ENCODE peak calls at places on chromosomes 2 and 18, in nine cellular contexts. M, R, D, C, B, Y, J, L and U are unnamed samples. For H3K4me1 and H3K36me3, the result is how much of the 10 kb centered on the place peaks cover.

GRCh38 chr2:29108225-29108624 is 7.0 kb upstream of the CLIP4 start:
- DNase-seq in M (no peak), R (peak), D (peak), C (no peak), B (no peak), Y (no peak), J (no peak), L (no peak), U (peak)

GRCh38 chr18:62937065-62937464 is 221.7 kb downstream of the PHLPP1 start:
- DNase-seq in M (no peak), R (peak), D (peak), C (no peak), B (no peak), Y (no peak), J (no peak), L (no peak), U (no peak)

GRCh38 chr2:186972281-186972970 is 123.5 kb upstream of the ZSWIM2 start:
- DNase-seq in M (no peak), R (no peak), D (no peak), C (no peak), B (no peak), Y (no peak), J (no peak), L (no peak), U (no peak)

GRCh38 chr2:199814084-199814844 is 36.7 kb downstream of the FTCDNL1 start:
- DNase-seq in M (no peak), R (no peak), D (no peak), C (no peak), B (no peak), Y (no peak), J (no peak), L (no peak), U (no peak)

GRCh38 chr2:152348388-152348787 is 13.4 kb downstream of the FMNL2 start:
- DNase-seq in M (no peak), R (peak), D (peak), C (no peak), B (no peak), Y (no peak), J (no peak), L (no peak), U (no peak)

GRCh38 chr18:77765468-77765867 is 515.8 kb downstream of the GALR1 start:
- DNase-seq in M (no peak), R (peak), D (no peak), C (peak), B (peak), Y (peak), J (peak), L (no peak), U (peak)

GRCh38 chr2:222698276-222698675 is 26.8 kb downstream of the MOGAT1 start:
- DNase-seq in M (no peak), R (no peak), D (no peak), C (no peak), B (no peak), Y (no peak), J (no peak), L (no peak), U (no peak)

GRCh38 chr2:75788925-75789324 is 78.2 kb upstream of the GCFC2 start:
- DNase-seq in M (no peak), R (no peak), D (no peak), C (no peak), B (no peak), Y (no peak), J (no peak), L (no peak), U (no peak)

GRCh38 chr2:45315881-45316280 is 295.2 kb downstream of the SRBD1 start:
- DNase-seq in M (no peak), R (peak), D (peak), C (no peak), B (peak), Y (no peak), J (no peak), L (no peak), U (no peak)

GRCh38 chr18:49178736-49179135 is 228.0 kb upstream of the SMAD7 start:
- DNase-seq in M (no peak), R (peak), D (peak), C (peak), B (peak), Y (peak), J (peak), L (no peak), U (no peak)

GRCh38 chr18:26470011-26470637 is 78.2 kb downstream of the KCTD1 start:
- DNase-seq in M (no peak), R (no peak), D (peak), C (no peak), B (no peak), Y (no peak), J (peak), L (no peak), U (no peak)

GRCh38 chr2:105804266-105804665 is 59.6 kb downstream of the NCK2 start:
- DNase-seq in M (no peak), R (no peak), D (no peak), C (no peak), B (no peak), Y (no peak), J (no peak), L (no peak), U (no peak)

GRCh38 chr18:12976305-12976704 is 14.9 kb upstream of the CEP192 start:
- DNase-seq in M (no peak), R (no peak), D (no peak), C (no peak), B (no peak), Y (no peak), J (no peak), L (no peak), U (no peak)

GRCh38 chr2:152243723-152244122 is 68.2 kb upstream of the STAM2 start:
- DNase-seq in M (no peak), R (no peak), D (no peak), C (no peak), B (no peak), Y (no peak), J (peak), L (no peak), U (no peak)

GRCh38 chr2:7071916-7072556 is 154.8 kb downstream of the RNF144A start:
- DNase-seq in M (no peak), R (no peak), D (no peak), C (no peak), B (no peak), Y (no peak), J (no peak), L (no peak), U (no peak)

GRCh38 chr2:108412995-108413726 is 35.4 kb downstream of the SULT1C4 start:
- DNase-seq in M (no peak), R (peak), D (peak), C (peak), B (no peak), Y (no peak), J (no peak), L (no peak), U (no peak)

GRCh38 chr2:204272089-204272488 is 273.2 kb upstream of the PARD3B start:
- DNase-seq in M (no peak), R (no peak), D (no peak), C (no peak), B (no peak), Y (peak), J (peak), L (no peak), U (no peak)

GRCh38 chr2:178761759-178762371 is 45.4 kb downstream of the TTN start:
- DNase-seq in M (no peak), R (peak), D (peak), C (peak), B (no peak), Y (peak), J (peak), L (no peak), U (peak)

GRCh38 chr18:57150828-57151227 is 3.9 kb downstream of the BOD1L2 start:
- DNase-seq in M (no peak), R (no peak), D (no peak), C (peak), B (no peak), Y (peak), J (peak), L (no peak), U (no peak)

GRCh38 chr2:44840186-44840850 is 101.2 kb upstream of the SIX3 start:
- DNase-seq in M (no peak), R (no peak), D (no peak), C (no peak), B (no peak), Y (no peak), J (no peak), L (no peak), U (no peak)

GRCh38 chr2:2107140-2107539 is 223.9 kb downstream of the MYT1L start:
- DNase-seq in M (no peak), R (peak), D (no peak), C (peak), B (no peak), Y (no peak), J (no peak), L (no peak), U (no peak)

GRCh38 chr2:241413929-241414580 is 58.0 kb downstream of the FARP2 start:
- DNase-seq in M (no peak), R (peak), D (peak), C (no peak), B (no peak), Y (no peak), J (no peak), L (no peak), U (no peak)

GRCh38 chr2:30264236-30264635 is 32.9 kb downstream of the LBH start:
- DNase-seq in M (no peak), R (no peak), D (no peak), C (no peak), B (no peak), Y (no peak), J (no peak), L (no peak), U (no peak)

GRCh38 chr2:130374587-130375290 is 18.9 kb downstream of the PTPN18 start:
- DNase-seq in M (no peak), R (peak), D (peak), C (no peak), B (no peak), Y (peak), J (no peak), L (no peak), U (no peak)

GRCh38 chr2:130375291-130376266 is 19.7 kb downstream of the PTPN18 start:
- DNase-seq in M (no peak), R (no peak), D (no peak), C (no peak), B (no peak), Y (no peak), J (no peak), L (no peak), U (no peak)

GRCh38 chr2:130377491-130377890 is 21.6 kb downstream of the PTPN18 start:
- DNase-seq in M (no peak), R (no peak), D (no peak), C (no peak), B (no peak), Y (no peak), J (no peak), L (no peak), U (no peak)

GRCh38 chr2:130378206-130378897 is 22.5 kb downstream of the PTPN18 start:
- DNase-seq in M (no peak), R (no peak), D (no peak), C (no peak), B (no peak), Y (no peak), J (no peak), L (no peak), U (no peak)

DNA sequence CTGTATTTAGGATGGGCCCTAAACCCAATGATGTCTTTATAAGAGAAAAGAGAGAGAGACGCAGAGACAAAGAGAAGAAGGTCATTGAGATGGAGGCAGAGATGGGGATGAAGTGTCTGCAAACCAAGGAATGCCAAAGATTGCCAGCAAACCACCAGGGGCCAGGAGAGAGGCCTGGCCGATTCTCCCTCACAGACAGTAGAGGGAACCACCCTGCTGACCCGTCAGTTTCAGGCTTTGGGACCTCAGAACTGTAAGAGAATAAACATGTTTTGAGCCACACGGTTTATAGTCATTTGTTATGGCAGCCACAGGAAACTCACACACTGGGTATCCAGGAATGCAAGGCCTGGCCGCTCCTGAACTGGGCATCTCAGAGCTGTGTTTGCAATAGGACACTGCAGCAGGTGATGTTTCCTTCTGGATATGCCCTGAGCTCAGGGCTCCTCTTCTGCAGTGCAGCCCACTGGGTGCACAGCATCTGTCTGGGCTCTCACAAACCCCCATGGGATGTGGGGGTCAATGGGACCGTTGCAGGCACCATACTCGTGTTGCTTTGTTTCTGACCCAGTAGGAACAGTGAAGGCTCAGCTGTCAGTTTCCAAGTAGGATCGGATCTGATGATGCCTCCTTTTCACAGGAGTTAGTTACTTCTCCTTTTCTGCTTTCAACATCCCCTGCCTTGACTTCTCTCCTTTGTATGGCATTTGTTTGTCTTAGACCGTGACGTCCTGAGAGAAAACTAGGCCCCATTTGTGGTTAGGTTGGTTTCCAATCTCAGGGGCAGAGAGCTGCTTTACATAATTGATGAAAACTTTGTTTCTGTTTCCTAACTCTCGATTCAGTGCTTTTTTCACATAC is 20.8 kb downstream of the PTPN18 start:
- DNase-seq in M (no peak), R (peak), D (no peak), C (no peak), B (no peak), Y (peak), J (no peak), L (no peak), U (no peak)
- H3K4me1 ChIP-seq in M (under half), R (under half), D (under half), C (under half), B (under half), Y (under half), J (under half), L (under half), U (under half)

GRCh38 chr2:201152999-201153398 is 29.9 kb upstream of the CASP10 start:
- DNase-seq in M (no peak), R (no peak), D (no peak), C (no peak), B (no peak), Y (no peak), J (no peak), L (no peak), U (no peak)
- H3K36me3 ChIP-seq in M (under half), R (under half), D (under half), C (under half), B (under half), Y (under half), J (under half), L (under half), U (under half)

DNA sequence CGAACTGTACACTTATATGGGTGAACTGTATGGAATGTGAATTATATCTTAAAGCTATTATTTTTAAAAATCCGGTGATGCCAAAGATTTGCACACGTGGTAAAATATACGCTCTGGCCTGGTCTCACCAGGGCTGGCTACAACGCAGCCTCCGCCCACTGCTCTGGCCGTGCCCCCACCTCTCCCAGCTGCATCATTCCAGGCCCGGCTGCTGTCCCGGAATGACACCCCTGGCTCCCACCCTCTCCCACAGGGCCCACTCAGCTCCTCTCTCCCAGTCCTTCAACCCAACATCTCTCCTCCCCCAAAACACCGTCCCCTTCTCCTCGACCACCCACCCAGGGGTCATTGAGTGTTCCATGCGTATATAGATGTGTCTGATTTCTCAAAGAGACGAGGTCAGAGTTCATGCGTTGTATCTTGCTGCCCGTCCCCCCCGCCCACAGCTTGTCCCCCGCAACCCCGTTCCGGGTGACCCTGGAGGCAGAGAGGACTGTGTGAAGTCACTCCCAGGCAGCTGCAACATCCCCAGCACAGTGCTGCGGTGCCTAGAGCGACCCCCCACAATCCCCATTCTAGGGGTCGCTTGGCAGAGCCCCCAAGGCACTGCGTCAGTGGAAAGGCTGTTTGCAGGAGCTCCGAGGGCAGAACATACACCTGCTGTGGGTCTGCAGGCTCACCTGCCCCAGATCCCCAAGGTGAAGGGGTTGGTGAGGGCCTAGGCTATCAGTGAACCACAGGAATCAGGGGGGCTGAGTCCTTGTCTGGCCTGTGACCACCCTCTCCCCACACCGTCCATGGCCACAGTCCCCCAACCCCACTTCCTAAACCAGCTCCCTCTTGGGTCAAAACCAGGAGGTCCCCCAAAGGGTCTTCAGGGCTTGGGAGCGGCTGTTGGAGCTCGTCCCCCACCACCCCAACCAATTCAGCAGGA is 13.3 kb downstream of the DNMT3A start:
- DNase-seq in M (no peak), R (no peak), D (no peak), C (no peak), B (no peak), Y (no peak), J (no peak), L (no peak), U (no peak)
- H3K4me1 ChIP-seq in M (under half), R (under half), D (under half), C (under half), B (under half), Y (under half), J (under half), L (under half), U (under half)

DNA sequence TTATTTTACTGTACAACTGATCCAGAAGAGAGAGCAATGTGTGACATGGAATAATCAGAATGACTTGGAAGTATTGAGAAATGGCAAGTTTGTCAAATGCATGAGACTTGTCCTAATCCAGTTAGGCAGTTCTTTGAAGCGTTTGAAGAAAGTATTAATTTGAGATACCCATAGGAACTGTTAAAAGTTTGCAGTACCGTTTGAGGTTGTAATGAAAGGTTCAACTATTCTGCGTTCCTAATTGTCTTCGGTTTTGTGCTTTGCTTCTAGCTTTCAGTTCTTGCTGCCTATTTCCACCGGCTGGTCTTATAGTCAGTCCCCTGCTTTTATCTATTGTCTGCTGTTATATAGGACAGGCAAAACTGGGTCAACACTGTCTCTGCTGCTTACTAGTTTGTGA is 41.8 kb downstream of the COX7A2L start:
- DNase-seq in M (no peak), R (no peak), D (no peak), C (no peak), B (no peak), Y (no peak), J (no peak), L (no peak), U (no peak)
- H3K36me3 ChIP-seq in M (under half), R (under half), D (under half), C (half or more), B (under half), Y (under half), J (under half), L (under half), U (under half)

DNA sequence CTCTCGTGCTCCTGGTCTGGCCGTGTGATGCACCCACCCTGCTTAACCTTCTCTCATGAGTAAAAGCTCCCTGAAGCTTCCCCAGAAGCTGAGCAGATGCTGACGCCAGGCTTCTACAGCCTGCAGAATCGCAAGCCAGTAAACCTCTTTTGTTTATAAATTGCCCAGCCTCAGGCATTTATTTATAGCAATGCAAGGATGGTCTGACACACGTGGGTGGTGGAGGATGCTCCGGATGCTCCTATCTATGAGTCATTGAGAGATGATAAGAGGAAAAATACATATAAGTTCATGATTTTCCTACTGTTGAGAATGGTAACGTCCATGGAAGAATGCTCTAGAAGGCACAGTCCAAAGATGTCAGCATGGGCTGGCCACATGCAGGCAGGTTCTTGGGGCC is 8.6 kb upstream of the ST6GAL2 start:
- DNase-seq in M (no peak), R (no peak), D (no peak), C (no peak), B (no peak), Y (no peak), J (no peak), L (no peak), U (no peak)
- H3K4me1 ChIP-seq in M (under half), R (under half), D (under half), C (under half), B (under half), Y (under half), J (under half), L (under half), U (under half)

GRCh38 chr2:8774371-8774770 is 63.0 kb downstream of the KIDINS220 start:
- DNase-seq in M (no peak), R (no peak), D (no peak), C (no peak), B (no peak), Y (no peak), J (no peak), L (no peak), U (no peak)
- H3K36me3 ChIP-seq in M (under half), R (under half), D (under half), C (under half), B (under half), Y (under half), J (under half), L (under half), U (under half)